ENCODE peak calls at places on chromosomes 12 and 14, in seven cellular contexts. A is germinal center; O is IMR-90; R is activated effector memory CD4-positive, alpha-beta T cell treated with Interleukin-2 at 50 U/mL for 16 hours; V is NK-92 treated with Interleukin-12 subunit alpha and Interleukin-12 subunit beta, amount 100 ng/mL, for 24 hours; B is T47D; Z is Right ventricle myocardium inferior. M is an unnamed sample.

GRCh38 chr14:61102549-61103466 is 121.8 kb downstream of the SLC38A6 start:
- DNase-seq in B (no peak), Z (no peak), V (no peak), O (no peak), A (no peak), R (no peak), M (no peak)

GRCh38 chr14:24321212-24321975 is 10.1 kb downstream of the LTB4R start:
- DNase-seq in V (no peak), A (no peak), Z (no peak), R (no peak), B (no peak), O (no peak), M (no peak)

GRCh38 chr14:77128414-77128891 is 13.1 kb downstream of the ZDHHC22 start:
- DNase-seq in A (no peak), B (no peak), Z (no peak), R (no peak), V (no peak), O (no peak), M (no peak)

GRCh38 chr12:78864483-78865296 is at the start of gene SYT1:
- DNase-seq in Z (peak), O (peak), B (peak), V (no peak), R (no peak), A (peak), M (peak)

GRCh38 chr12:38905480-38906351 is at the start of gene CPNE8:
- DNase-seq in O (no peak), V (no peak), A (peak), B (peak), Z (peak), R (peak), M (peak)

GRCh38 chr12:13156277-13156676 is 40.2 kb upstream of the EMP1 start:
- DNase-seq in R (no peak), Z (no peak), O (peak), V (no peak), A (no peak), B (no peak), M (no peak)

GRCh38 chr14:68551045-68551683 is 241.7 kb downstream of the ZFP36L1 start:
- DNase-seq in V (no peak), Z (no peak), R (no peak), A (no peak), O (no peak), B (no peak), M (no peak)

GRCh38 chr14:22314183-22314820 is 274.7 kb downstream of the DAD1 start:
- DNase-seq in Z (no peak), B (no peak), R (no peak), O (peak), V (peak), A (peak), M (peak)

GRCh38 chr12:81221681-81222080 is 143.8 kb downstream of the ACSS3 start:
- DNase-seq in A (no peak), R (no peak), B (no peak), Z (no peak), V (no peak), O (no peak), M (no peak)

GRCh38 chr14:104784846-104785707 is 10.5 kb downstream of the AKT1 start:
- DNase-seq in R (no peak), O (no peak), Z (no peak), B (no peak), V (no peak), A (no peak), M (no peak)

GRCh38 chr14:90664911-90665695 is 151.1 kb downstream of the TTC7B start:
- DNase-seq in R (no peak), Z (peak), O (peak), B (no peak), V (no peak), A (no peak), M (no peak)

GRCh38 chr14:104266643-104267575 is 128.5 kb downstream of the KIF26A start:
- DNase-seq in V (no peak), O (no peak), R (no peak), Z (peak), B (no peak), A (no peak), M (no peak)

GRCh38 chr12:128365831-128366231 is 98.9 kb downstream of the TMEM132C start:
- DNase-seq in R (no peak), A (no peak), V (no peak), O (no peak), B (peak), Z (no peak), M (no peak)

GRCh38 chr14:68278568-68279436 is 459.2 kb downstream of the RAD51B start:
- DNase-seq in R (no peak), B (no peak), Z (no peak), O (peak), V (no peak), A (no peak), M (peak)

GRCh38 chr12:70812124-70812523 is 108.4 kb downstream of the PTPRR start:
- DNase-seq in B (no peak), O (no peak), V (no peak), R (no peak), Z (no peak), A (no peak), M (no peak)

GRCh38 chr12:132433641-132434395 is 56.1 kb upstream of the FBRSL1 start:
- DNase-seq in Z (no peak), R (no peak), V (no peak), A (no peak), B (peak), O (no peak), M (no peak)

GRCh38 chr12:95623554-95624170 is 72.4 kb upstream of the USP44 start:
- DNase-seq in A (peak), O (peak), Z (peak), B (peak), V (peak), R (peak), M (peak)

GRCh38 chr12:8493084-8493483 is 20.2 kb upstream of the CLEC4D start:
- DNase-seq in O (no peak), V (peak), B (no peak), A (peak), R (no peak), Z (no peak), M (no peak)

GRCh38 chr14:58635041-58635440 is 2.7 kb upstream of the DACT1 start:
- DNase-seq in R (no peak), B (no peak), O (no peak), Z (no peak), V (no peak), A (peak), M (no peak)

GRCh38 chr14:66476964-66477363 is 9.2 kb upstream of the CCDC196 start:
- DNase-seq in O (peak), R (no peak), Z (no peak), V (no peak), A (no peak), B (no peak), M (no peak)

GRCh38 chr12:115584156-115584555 is 693.3 kb downstream of the MED13L start:
- DNase-seq in B (no peak), O (no peak), A (no peak), Z (no peak), V (no peak), R (no peak), M (no peak)

GRCh38 chr12:27555928-27556778 is 32.1 kb downstream of the PPFIBP1 start:
- DNase-seq in A (no peak), B (no peak), V (no peak), Z (no peak), R (no peak), O (no peak), M (peak)

GRCh38 chr14:64723691-64724577 is 19.7 kb downstream of the PLEKHG3 start:
- DNase-seq in Z (no peak), A (no peak), R (no peak), V (no peak), O (no peak), B (no peak), M (peak)

M was measured in SK-MEL-5.